ENCODE peak calls at places on chromosome 7, in five cellular contexts. E, X, D, U and H are unnamed samples.

GRCh38 chr7:10696064-10696463 is 277.6 kb upstream of the PHF14 start:
- DNase-seq in U (no peak), X (no peak), E (no peak), D (no peak), H (no peak)

GRCh38 chr7:55261386-55261770 is 103.8 kb upstream of the LANCL2 start:
- DNase-seq in X (no peak), E (no peak), U (no peak), D (no peak), H (no peak)

GRCh38 chr7:40490603-40490924 is 355.8 kb downstream of the SUGCT start:
- DNase-seq in X (no peak), E (no peak), U (no peak), D (no peak), H (no peak)

GRCh38 chr7:98372993-98373392 is 27.9 kb downstream of the BAIAP2L1 start:
- DNase-seq in X (peak), U (no peak), E (no peak), D (no peak), H (no peak)

GRCh38 chr7:77855371-77856083 is 57.0 kb downstream of the PHTF2 start:
- DNase-seq in E (peak), X (peak), U (no peak), D (no peak), H (peak)

GRCh38 chr7:141200191-141201108 is 126.6 kb downstream of the TMEM178B start:
- DNase-seq in D (no peak), U (no peak), X (no peak), E (no peak), H (no peak)

GRCh38 chr7:100900978-100901377 is 5.3 kb upstream of the ACHE start:
- DNase-seq in E (no peak), X (no peak), U (no peak), D (no peak), H (no peak)

GRCh38 chr7:157738064-157738460 is 401.3 kb downstream of the DNAJB6 start:
- DNase-seq in E (no peak), U (no peak), D (no peak), X (no peak), H (no peak)

GRCh38 chr7:140033036-140033435 is 29.7 kb downstream of the PARP12 start:
- DNase-seq in E (no peak), D (peak), X (no peak), U (no peak), H (no peak)

GRCh38 chr7:30181211-30181610 is 46.4 kb downstream of the MTURN start:
- DNase-seq in U (no peak), X (no peak), E (no peak), D (no peak), H (no peak)

GRCh38 chr7:137953692-137954470 is 48.0 kb downstream of the CREB3L2 start:
- DNase-seq in E (no peak), X (peak), D (peak), U (no peak), H (no peak)

GRCh38 chr7:874036-874749 is 2.2 kb upstream of the GET4 start:
- DNase-seq in U (no peak), D (no peak), E (no peak), X (no peak), H (no peak)

GRCh38 chr7:869348-869747 is 7.0 kb upstream of the GET4 start:
- DNase-seq in X (no peak), D (no peak), E (no peak), U (no peak), H (no peak)

GRCh38 chr7:873367-874002 is 2.9 kb upstream of the GET4 start:
- DNase-seq in U (peak), D (peak), E (peak), X (peak), H (peak)

GRCh38 chr7:875051-875450 is 1.3 kb upstream of the GET4 start:
- DNase-seq in X (no peak), U (no peak), E (no peak), D (no peak), H (no peak)

DNA sequence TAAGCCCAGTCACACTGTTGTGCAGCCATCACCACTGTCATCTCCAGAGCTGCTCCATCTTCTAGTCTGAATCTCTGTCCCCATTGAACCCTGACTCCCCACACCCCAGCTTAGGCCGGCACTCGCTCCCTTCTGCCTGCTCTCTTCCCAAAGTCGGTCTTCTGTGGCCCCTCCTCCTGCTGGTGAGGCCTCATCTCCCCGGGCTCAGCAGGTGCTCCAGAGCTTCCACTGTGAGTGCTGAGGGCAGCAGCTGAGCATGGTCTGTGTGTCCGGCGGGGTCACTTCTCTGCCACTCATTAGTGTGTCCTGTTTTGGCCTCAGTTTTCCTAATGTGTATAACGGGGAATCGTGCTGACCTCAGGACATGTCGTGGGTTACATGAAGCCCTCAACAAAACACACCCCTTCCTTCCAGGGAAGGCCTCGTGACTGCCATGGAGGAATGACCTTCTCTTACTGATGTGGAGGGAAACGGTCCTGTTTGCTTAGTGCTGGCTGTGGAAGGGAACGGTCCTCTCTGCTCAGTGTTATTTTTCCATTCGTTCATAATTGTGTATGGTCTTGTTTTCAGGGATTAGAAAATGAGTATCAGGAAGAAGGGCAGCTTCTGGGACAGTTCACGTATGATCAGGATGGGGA is 4.3 kb upstream of the GET4 start:
- DNase-seq in E (no peak), D (no peak), X (no peak), U (no peak), H (no peak)
- H3K27ac ChIP-seq in E (peak), D (no peak), X (no peak), U (no peak), H (no peak)

GRCh38 chr7:8220376-8221106 is 41.4 kb downstream of the ICA1 start:
- DNase-seq in X (no peak), E (no peak), D (no peak), U (no peak), H (no peak)
- H3K27ac ChIP-seq in X (no peak), E (no peak), D (no peak), U (no peak), H (peak)

GRCh38 chr7:74498996-74499834 is 45.5 kb downstream of the GTF2IRD1 start:
- DNase-seq in X (no peak), U (no peak), D (no peak), E (no peak), H (no peak)
- H3K27ac ChIP-seq in X (no peak), U (no peak), D (no peak), E (peak), H (no peak)

DNA sequence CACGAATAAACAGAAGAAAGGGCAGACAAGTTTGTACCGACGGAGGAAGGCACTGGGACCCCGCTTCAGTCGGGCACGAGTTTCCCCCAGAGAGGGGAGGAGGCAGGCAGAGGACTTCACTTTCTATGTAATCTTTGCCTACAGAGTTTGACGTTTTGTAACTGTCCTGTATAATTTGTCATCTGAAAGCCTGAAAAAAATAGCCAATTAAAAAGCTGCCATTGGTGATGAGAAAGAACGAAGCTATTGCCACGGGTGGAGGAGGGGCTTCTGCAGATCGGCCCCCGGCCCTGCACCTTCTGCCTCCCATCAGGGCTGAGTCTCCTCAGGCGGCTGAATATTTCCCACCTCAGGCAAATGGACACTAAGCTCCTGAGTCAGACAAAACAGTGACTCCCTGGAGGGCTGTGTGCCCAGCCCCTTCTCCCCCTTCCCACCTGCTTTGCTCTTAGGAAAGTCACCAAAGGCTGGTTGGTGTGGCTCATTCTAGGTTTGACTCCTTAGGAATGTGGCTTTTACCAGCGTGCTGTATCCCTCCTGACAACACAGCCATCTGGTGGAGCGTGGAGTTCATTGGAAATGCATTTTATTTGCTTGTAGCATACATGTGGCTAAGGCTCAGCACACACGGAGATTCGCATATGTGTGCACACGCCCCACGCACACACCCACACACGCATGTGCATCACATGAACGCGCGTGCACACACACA is 117.4 kb downstream of the VIPR2 start:
- DNase-seq in E (no peak), X (no peak), D (no peak), U (no peak), H (no peak)
- H3K27ac ChIP-seq in E (no peak), X (no peak), D (no peak), U (no peak), H (no peak)